ENCODE peak calls at places on chromosomes 2 and 18, in seven cellular contexts. G, H, V, U, W, P and F are unnamed samples.

GRCh38 chr2:240786355-240786841 is 33.6 kb downstream of the KIF1A start:
- DNase-seq in G (no peak), H (no peak), V (no peak), U (no peak), W (no peak), P (no peak), F (no peak)

GRCh38 chr2:235162070-235162469 is 210.3 kb downstream of the SH3BP4 start:
- DNase-seq in G (no peak), H (no peak), V (no peak), U (no peak), W (no peak), P (no peak), F (no peak)

GRCh38 chr2:200252661-200253067 is 53.8 kb upstream of the SPATS2L start:
- DNase-seq in G (peak), H (no peak), V (no peak), U (no peak), W (no peak), P (no peak), F (peak)

GRCh38 chr2:54459037-54459441 is 2.9 kb downstream of the SPTBN1 start:
- DNase-seq in G (peak), H (no peak), V (no peak), U (no peak), W (no peak), P (no peak), F (no peak)

GRCh38 chr2:187553908-187554703 is at the start of gene TFPI:
- DNase-seq in G (peak), H (no peak), V (no peak), U (no peak), W (no peak), P (no peak), F (peak)

GRCh38 chr2:17869128-17869527 is 9.3 kb upstream of the KCNS3 start:
- DNase-seq in G (no peak), H (no peak), V (no peak), U (no peak), W (no peak), P (no peak), F (peak)

GRCh38 chr2:949894-950626 is 589 bp upstream of the SNTG2 start:
- DNase-seq in G (no peak), H (no peak), V (no peak), U (no peak), W (no peak), P (no peak), F (no peak)

GRCh38 chr2:71669628-71670429 is 216.5 kb downstream of the DYSF start:
- DNase-seq in G (no peak), H (no peak), V (no peak), U (no peak), W (peak), P (no peak), F (no peak)

GRCh38 chr2:223549215-223549614 is 52.9 kb downstream of the SCG2 start:
- DNase-seq in G (peak), H (no peak), V (no peak), U (no peak), W (no peak), P (no peak), F (peak)

GRCh38 chr2:119888673-119889072 is 124.2 kb upstream of the EPB41L5 start:
- DNase-seq in G (peak), H (no peak), V (no peak), U (no peak), W (no peak), P (no peak), F (peak)

GRCh38 chr2:109204412-109204811 is 75.4 kb downstream of the SH3RF3 start:
- DNase-seq in G (no peak), H (no peak), V (no peak), U (no peak), W (no peak), P (no peak), F (no peak)

GRCh38 chr2:81650048-81650971 is 1345.8 kb upstream of the LRRTM1 start:
- DNase-seq in G (no peak), H (no peak), V (no peak), U (no peak), W (no peak), P (no peak), F (peak)

GRCh38 chr2:181627545-181627944 is 29.4 kb downstream of the CERKL start:
- DNase-seq in G (peak), H (no peak), V (no peak), U (no peak), W (no peak), P (no peak), F (peak)

GRCh38 chr2:28821295-28821958 is 10.8 kb downstream of the SPDYA start:
- DNase-seq in G (no peak), H (no peak), V (peak), U (peak), W (no peak), P (peak), F (peak)

GRCh38 chr2:84854835-84855234 is 26.0 kb downstream of the TRABD2A start:
- DNase-seq in G (no peak), H (no peak), V (no peak), U (peak), W (no peak), P (no peak), F (no peak)

GRCh38 chr2:129923265-129924141 is 56.0 kb upstream of the RAB6C start:
- DNase-seq in G (peak), H (no peak), V (peak), U (peak), W (no peak), P (peak), F (peak)

GRCh38 chr2:85246348-85246747 is 81.4 kb downstream of the TGOLN2 start:
- DNase-seq in G (no peak), H (no peak), V (no peak), U (no peak), W (no peak), P (no peak), F (no peak)

GRCh38 chr18:23958036-23958435 is 56.5 kb upstream of the TTC39C start:
- DNase-seq in G (no peak), H (no peak), V (no peak), U (no peak), W (peak), P (no peak), F (no peak)

GRCh38 chr2:774436-774835 is 97.2 kb upstream of the TMEM18 start:
- DNase-seq in G (no peak), H (no peak), V (no peak), U (no peak), W (no peak), P (no peak), F (no peak)

GRCh38 chr18:74457043-74457742 is at the start of gene DIPK1C:
- DNase-seq in G (no peak), H (no peak), V (peak), U (peak), W (peak), P (no peak), F (no peak)

GRCh38 chr18:36628435-36629094 is 200.2 kb downstream of the TPGS2 start:
- DNase-seq in G (peak), H (no peak), V (no peak), U (no peak), W (no peak), P (no peak), F (peak)

GRCh38 chr2:99153921-99154604 is 679 bp downstream of the TSGA10 start:
- DNase-seq in G (no peak), H (no peak), V (no peak), U (no peak), W (no peak), P (peak), F (no peak)

GRCh38 chr2:84160461-84160860 is 298.6 kb downstream of the SUCLG1 start:
- DNase-seq in G (no peak), H (no peak), V (no peak), U (no peak), W (no peak), P (no peak), F (no peak)

GRCh38 chr2:12227941-12228608 is 481.6 kb downstream of the LPIN1 start:
- DNase-seq in G (peak), H (no peak), V (no peak), U (no peak), W (no peak), P (no peak), F (peak)